ENCODE peak calls at places on chromosomes 3 and 15, in five cellular contexts. C is sigmoid colon, U is GM12891, A is upper lobe of left lung, N is HepG2. K is an unnamed sample.

GRCh38 chr3:122646146-122646988 is 34.3 kb upstream of the PARP14 start:
- DNase-seq in C (no peak), U (peak; percentile 29), A (no peak), N (no peak), K (no peak)

GRCh38 chr3:56012732-56013131 is 455.5 kb downstream of the ERC2 start:
- DNase-seq in C (no peak), U (no peak), A (no peak), N (no peak), K (no peak)

GRCh38 chr15:92079047-92079446 is 225.5 kb downstream of the SLCO3A1 start:
- DNase-seq in C (no peak), U (no peak), A (no peak), N (peak; percentile 15), K (no peak)

GRCh38 chr15:39886418-39886817 is 33.6 kb downstream of the GPR176 start:
- DNase-seq in C (no peak), U (no peak), A (no peak), N (no peak), K (no peak)

GRCh38 chr3:38477057-38477820 is 18.9 kb upstream of the EXOG start:
- DNase-seq in C (no peak), U (no peak), A (no peak), N (no peak), K (peak; percentile 66)

GRCh38 chr3:30777426-30777825 is 117.0 kb downstream of the GADL1 start:
- DNase-seq in C (no peak), U (no peak), A (no peak), N (no peak), K (no peak)

GRCh38 chr3:177448987-177449975 is 252.0 kb upstream of the TBL1XR1 start:
- DNase-seq in C (no peak), U (no peak), A (peak; percentile 88), N (peak; percentile 58), K (peak; percentile 82)

GRCh38 chr3:186121968-186122367 is 13.1 kb upstream of the ETV5 start:
- DNase-seq in C (no peak), U (no peak), A (peak; percentile 62), N (no peak), K (no peak)

GRCh38 chr3:157176108-157176507 is 16.2 kb upstream of the CCNL1 start:
- DNase-seq in C (no peak), U (no peak), A (no peak), N (no peak), K (no peak)

GRCh38 chr15:85274315-85275050 is 105.9 kb upstream of the AKAP13 start:
- DNase-seq in C (no peak), U (no peak), A (no peak), N (no peak), K (no peak)

GRCh38 chr15:83733206-83733605 is 79.3 kb downstream of the ADAMTSL3 start:
- DNase-seq in C (no peak), U (no peak), A (no peak), N (no peak), K (no peak)

GRCh38 chr3:51538115-51538458 is 432 bp upstream of the RAD54L2 start:
- DNase-seq in C (no peak), U (no peak), A (no peak), N (no peak), K (no peak)

GRCh38 chr3:37779289-37780152 is 82.2 kb upstream of the CTDSPL start:
- DNase-seq in C (no peak), U (peak; percentile 54), A (no peak), N (peak; percentile 66), K (no peak)

GRCh38 chr3:129620828-129621605 is 14.5 kb upstream of the PLXND1 start:
- DNase-seq in C (no peak), U (no peak), A (no peak), N (no peak), K (peak; percentile 76)

GRCh38 chr3:10023587-10024310 is 2.5 kb upstream of the FANCD2 start:
- DNase-seq in C (no peak), U (no peak), A (no peak), N (no peak), K (no peak)

GRCh38 chr3:55069950-55070349 is 142.1 kb upstream of the LRTM1 start:
- DNase-seq in C (no peak), U (no peak), A (no peak), N (no peak), K (no peak)

GRCh38 chr3:184164648-184165330 is 9.6 kb downstream of the DVL3 start:
- DNase-seq in C (no peak), U (no peak), A (no peak), N (no peak), K (peak; percentile 67)

GRCh38 chr3:46882377-46883015 is 5.0 kb downstream of the PTH1R start:
- DNase-seq in C (peak; percentile 77), U (peak; percentile 56), A (no peak), N (no peak), K (no peak)

GRCh38 chr3:170420307-170420821 is 1.7 kb downstream of the CLDN11 start:
- DNase-seq in C (no peak), U (no peak), A (no peak), N (no peak), K (no peak)

GRCh38 chr15:79595995-79596622 is 164.0 kb downstream of the MINAR1 start:
- DNase-seq in C (no peak), U (peak; percentile 79), A (peak; percentile 78), N (peak; percentile 94), K (peak; percentile 74)

GRCh38 chr3:17231537-17232261 is 346.9 kb downstream of the PLCL2 start:
- DNase-seq in C (no peak), U (no peak), A (no peak), N (peak; percentile 65), K (no peak)

GRCh38 chr15:84082739-84083138 is 152.8 kb upstream of the GOLGA6L4 start:
- DNase-seq in C (no peak), U (no peak), A (no peak), N (no peak), K (no peak)

GRCh38 chr3:50203113-50203852 is 1.8 kb upstream of the SLC38A3 start:
- DNase-seq in C (no peak), U (no peak), A (no peak), N (peak; percentile 70), K (no peak)

GRCh38 chr3:43345877-43346276 is 59.5 kb downstream of the SNRK start:
- DNase-seq in C (no peak), U (no peak), A (no peak), N (no peak), K (no peak)

GRCh38 chr15:88863412-88863811 is 31.9 kb downstream of the HAPLN3 start:
- DNase-seq in C (no peak), U (no peak), A (no peak), N (no peak), K (no peak)

GRCh38 chr15:42737529-42738328 is 801 bp upstream of the CDAN1 start:
- DNase-seq in C (peak; percentile 58), U (no peak), A (no peak), N (peak; percentile 32), K (no peak)

GRCh38 chr15:66897971-66898370 is 167.4 kb upstream of the SMAD3 start:
- DNase-seq in C (peak; percentile 35), U (no peak), A (no peak), N (no peak), K (no peak)

GRCh38 chr3:107845355-107846281 is 245.2 kb downstream of the CD47 start:
- DNase-seq in C (no peak), U (no peak), A (no peak), N (no peak), K (no peak)

GRCh38 chr15:59885832-59886231 is 118.3 kb upstream of the FOXB1 start:
- DNase-seq in C (no peak), U (no peak), A (no peak), N (no peak), K (no peak)

GRCh38 chr3:45113625-45114050 is 32.5 kb downstream of the CDCP1 start:
- DNase-seq in C (no peak), U (no peak), A (no peak), N (no peak), K (no peak)

GRCh38 chr15:41291065-41291631 is 41.2 kb downstream of the OIP5 start:
- DNase-seq in C (no peak), U (peak; percentile 32), A (peak; percentile 44), N (no peak), K (peak; percentile 77)

GRCh38 chr3:141789281-141789680 is 26.1 kb downstream of the GRK7 start:
- DNase-seq in C (no peak), U (no peak), A (no peak), N (peak; percentile 19), K (no peak)

GRCh38 chr3:194407423-194407822 is 8.4 kb upstream of the GP5 start:
- DNase-seq in C (no peak), U (no peak), A (no peak), N (peak; percentile 7), K (no peak)

GRCh38 chr3:7144696-7145308 is 283.9 kb downstream of the GRM7 start:
- DNase-seq in C (no peak), U (no peak), A (no peak), N (peak; percentile 1), K (no peak)

DNA sequence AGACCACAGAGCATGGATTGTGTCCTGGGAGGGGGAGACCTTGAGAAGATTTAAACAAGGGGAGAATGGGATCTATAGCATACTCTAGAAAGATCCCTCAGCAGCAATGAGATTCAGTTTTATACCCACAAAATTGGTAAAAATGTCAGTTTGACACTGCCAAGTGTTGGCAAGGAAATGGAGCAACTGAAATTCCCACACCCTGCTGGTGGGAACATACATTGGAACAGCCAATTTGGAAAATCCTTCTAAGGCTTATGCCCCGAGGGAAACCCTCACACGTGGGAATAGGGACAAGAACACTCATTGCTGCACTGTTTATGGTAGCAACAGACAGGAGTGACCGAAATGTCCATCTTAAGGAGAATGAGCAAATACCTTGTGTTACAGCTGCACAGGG is 5.0 kb upstream of the DNAJB8 start:
- DNase-seq in C (no peak), U (no peak), A (no peak), N (no peak), K (no peak)
- TF ChIP-seq POLR2AphosphoS5 in C (no peak), U (no peak), A (no peak), N (no peak), K (no peak)

DNA sequence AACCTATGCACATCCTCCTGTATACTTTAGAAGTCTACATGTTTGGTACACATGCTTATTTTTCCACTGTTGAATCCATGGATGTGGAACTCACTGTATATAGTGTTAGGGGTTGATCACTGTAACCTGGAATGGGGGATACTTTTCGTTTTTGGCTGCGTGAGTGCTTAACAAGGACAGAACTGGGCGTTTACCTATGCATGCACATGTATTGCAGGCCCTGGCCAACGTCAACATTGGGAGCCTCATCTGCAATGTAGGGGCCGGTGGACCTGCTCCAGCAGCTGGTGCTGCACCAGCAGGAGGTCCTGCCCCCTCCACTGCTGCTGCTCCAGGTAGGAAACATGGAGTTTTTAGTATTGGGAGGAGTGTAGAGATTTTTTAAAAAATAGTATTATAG is 2.3 kb downstream of the RPLP1 start:
- DNase-seq in C (no peak), U (no peak), A (no peak), N (no peak), K (no peak)
- TF ChIP-seq POLR2AphosphoS5 in C (no peak), U (no peak), A (no peak), N (peak; percentile 43), K (no peak)

GRCh38 chr3:188671941-188672340 is 499.8 kb upstream of the TPRG1 start:
- DNase-seq in C (no peak), U (no peak), A (no peak), N (no peak), K (no peak)

GRCh38 chr3:188672840-188673239 is 498.9 kb upstream of the TPRG1 start:
- DNase-seq in C (no peak), U (no peak), A (no peak), N (no peak), K (no peak)

GRCh38 chr3:188670446-188670845 is 501.3 kb upstream of the TPRG1 start:
- DNase-seq in C (no peak), U (no peak), A (no peak), N (no peak), K (no peak)

GRCh38 chr3:188673509-188674239 is 498.1 kb upstream of the TPRG1 start:
- DNase-seq in C (no peak), U (no peak), A (no peak), N (no peak), K (no peak)
- TF ChIP-seq POLR2AphosphoS5 in C (no peak), U (no peak), A (peak; percentile 30), N (no peak), K (no peak)

GRCh38 chr3:5016218-5017161 is 37.3 kb downstream of the BHLHE40 start:
- DNase-seq in C (no peak), U (peak; percentile 38), A (peak; percentile 80), N (peak; percentile 86), K (peak; percentile 83)
- TF ChIP-seq POLR2AphosphoS5 in C (no peak), U (no peak), A (peak; percentile 85), N (no peak), K (no peak)